ENCODE peak calls at places on chromosomes 16 and 17, in nine cellular contexts. U is activated CD4-positive, CD25-positive, alpha-beta regulatory T cell; N is left ventricle myocardium inferior; I is body of pancreas; P is lung microvascular endothelial cell; W is lower lobe of right lung; Y is uterus; K is globus pallidus; J is stimulated activated CD4-positive, alpha-beta T cell treated with anti-CD3 and anti-CD28 coated beads, Interleukin-2, amount 100 ng/mL, for 48 hours. D is an unnamed sample.

GRCh38 chr16:24668481-24669001 is 60.9 kb upstream of the TNRC6A start:
- DNase-seq in U (no peak), N (no peak), I (peak), P (peak), W (no peak), Y (peak), K (no peak), J (peak), D (no peak)

GRCh38 chr16:83113811-83114210 is 487.0 kb downstream of the CDH13 start:
- DNase-seq in U (no peak), N (no peak), I (no peak), P (no peak), W (no peak), Y (no peak), K (no peak), J (no peak), D (no peak)

GRCh38 chr16:86737083-86737482 is 158.7 kb downstream of the FOXL1 start:
- DNase-seq in U (no peak), N (no peak), I (no peak), P (no peak), W (no peak), Y (no peak), K (no peak), J (no peak), D (no peak)

GRCh38 chr16:27222499-27223225 is 19.3 kb downstream of the KDM8 start:
- DNase-seq in U (no peak), N (peak), I (peak), P (no peak), W (peak), Y (peak), K (no peak), J (no peak), D (no peak)

GRCh38 chr17:37801131-37801530 is 56.3 kb upstream of the HNF1B start:
- DNase-seq in U (no peak), N (no peak), I (no peak), P (no peak), W (no peak), Y (no peak), K (no peak), J (no peak), D (no peak)

GRCh38 chr17:72407336-72408121 is 286.7 kb downstream of the SOX9 start:
- DNase-seq in U (no peak), N (peak), I (peak), P (peak), W (no peak), Y (peak), K (peak), J (no peak), D (peak)

GRCh38 chr16:64238576-64238975 is 883.3 kb downstream of the CDH11 start:
- DNase-seq in U (no peak), N (no peak), I (no peak), P (no peak), W (no peak), Y (no peak), K (no peak), J (no peak), D (no peak)

GRCh38 chr16:85709766-85710423 is 21.1 kb upstream of the GINS2 start:
- DNase-seq in U (no peak), N (no peak), I (no peak), P (no peak), W (no peak), Y (no peak), K (no peak), J (no peak), D (no peak)

GRCh38 chr17:5210853-5211252 is 19.2 kb upstream of the ZNF594 start:
- DNase-seq in U (no peak), N (no peak), I (no peak), P (no peak), W (peak), Y (no peak), K (no peak), J (no peak), D (no peak)

GRCh38 chr16:23519282-23519681 is 9.0 kb upstream of the GGA2 start:
- DNase-seq in U (no peak), N (no peak), I (no peak), P (no peak), W (no peak), Y (no peak), K (no peak), J (no peak), D (no peak)

GRCh38 chr17:32102172-32102571 is 40.1 kb upstream of the RHOT1 start:
- DNase-seq in U (no peak), N (no peak), I (no peak), P (no peak), W (no peak), Y (no peak), K (no peak), J (no peak), D (no peak)

GRCh38 chr17:7587420-7587786 is 2.5 kb downstream of the SOX15 start:
- DNase-seq in U (no peak), N (no peak), I (no peak), P (peak), W (no peak), Y (no peak), K (no peak), J (no peak), D (no peak)

GRCh38 chr16:80824623-80825364 is 20.4 kb upstream of the CDYL2 start:
- DNase-seq in U (no peak), N (no peak), I (peak), P (peak), W (no peak), Y (no peak), K (no peak), J (no peak), D (no peak)

GRCh38 chr16:80599466-80599865 is 58.7 kb downstream of the DYNLRB2 start:
- DNase-seq in U (no peak), N (no peak), I (no peak), P (peak), W (no peak), Y (no peak), K (no peak), J (no peak), D (no peak)

GRCh38 chr17:46013127-46013501 is 14.1 kb downstream of the STH start:
- DNase-seq in U (no peak), N (no peak), I (no peak), P (no peak), W (no peak), Y (no peak), K (no peak), J (no peak), D (no peak)

GRCh38 chr17:7260151-7260550 is 2.1 kb downstream of the CLDN7 start:
- DNase-seq in U (no peak), N (no peak), I (no peak), P (no peak), W (no peak), Y (no peak), K (no peak), J (no peak), D (no peak)

GRCh38 chr17:6239237-6239798 is 169.1 kb downstream of the WSCD1 start:
- DNase-seq in U (no peak), N (no peak), I (no peak), P (peak), W (no peak), Y (no peak), K (peak), J (no peak), D (no peak)

GRCh38 chr17:58786586-58787295 is 31.1 kb downstream of the PPM1E start:
- DNase-seq in U (no peak), N (no peak), I (peak), P (peak), W (no peak), Y (no peak), K (peak), J (no peak), D (no peak)

GRCh38 chr17:45366049-45366448 is 49.2 kb upstream of the MAP3K14 start:
- DNase-seq in U (no peak), N (no peak), I (no peak), P (no peak), W (no peak), Y (no peak), K (no peak), J (no peak), D (no peak)

GRCh38 chr17:7959503-7960253 is 27.7 kb downstream of the CNTROB start:
- DNase-seq in U (no peak), N (no peak), I (no peak), P (no peak), W (no peak), Y (no peak), K (no peak), J (no peak), D (no peak)

GRCh38 chr17:64515419-64515818 is 8.6 kb downstream of the CEP95 start:
- DNase-seq in U (no peak), N (no peak), I (no peak), P (no peak), W (no peak), Y (no peak), K (no peak), J (no peak), D (no peak)

GRCh38 chr16:66647866-66648265 is 43.4 kb downstream of the CMTM3 start:
- DNase-seq in U (no peak), N (no peak), I (no peak), P (no peak), W (no peak), Y (no peak), K (no peak), J (no peak), D (no peak)

GRCh38 chr17:27396941-27397340 is 59.3 kb upstream of the KSR1 start:
- DNase-seq in U (no peak), N (no peak), I (no peak), P (no peak), W (no peak), Y (no peak), K (no peak), J (no peak), D (no peak)

GRCh38 chr16:24070851-24071250 is 185.3 kb upstream of the CACNG3 start:
- DNase-seq in U (no peak), N (no peak), I (peak), P (peak), W (no peak), Y (no peak), K (peak), J (peak), D (no peak)

GRCh38 chr17:19540706-19541370 is 7.2 kb downstream of the SLC47A1 start:
- DNase-seq in U (no peak), N (no peak), I (no peak), P (no peak), W (no peak), Y (no peak), K (no peak), J (no peak), D (no peak)

GRCh38 chr17:83012873-83013778 is 66.3 kb upstream of the METRNL start:
- DNase-seq in U (no peak), N (no peak), I (no peak), P (no peak), W (no peak), Y (no peak), K (no peak), J (no peak), D (no peak)

GRCh38 chr17:59513934-59514841 is 51.2 kb upstream of the DHX40 start:
- DNase-seq in U (no peak), N (peak), I (peak), P (peak), W (peak), Y (peak), K (peak), J (no peak), D (peak)

GRCh38 chr17:68734202-68734825 is 133.1 kb upstream of the FAM20A start:
- DNase-seq in U (no peak), N (no peak), I (no peak), P (no peak), W (no peak), Y (no peak), K (no peak), J (no peak), D (no peak)

GRCh38 chr16:12901597-12902436 is at the start of gene SHISA9:
- DNase-seq in U (no peak), N (no peak), I (no peak), P (no peak), W (no peak), Y (no peak), K (no peak), J (no peak), D (no peak)

GRCh38 chr16:4373909-4374742 is 2.5 kb downstream of the VASN start:
- DNase-seq in U (no peak), N (peak), I (peak), P (peak), W (peak), Y (peak), K (no peak), J (no peak), D (peak)

GRCh38 chr17:70047619-70048018 is 27.4 kb upstream of the KCNJ16 start:
- DNase-seq in U (no peak), N (no peak), I (no peak), P (peak), W (no peak), Y (no peak), K (no peak), J (no peak), D (no peak)

GRCh38 chr17:35684046-35684802 is 47.2 kb upstream of the RASL10B start:
- DNase-seq in U (no peak), N (no peak), I (no peak), P (peak), W (no peak), Y (no peak), K (no peak), J (no peak), D (no peak)

GRCh38 chr16:84340305-84341040 is 27.9 kb upstream of the ATP2C2 start:
- DNase-seq in U (no peak), N (no peak), I (no peak), P (no peak), W (peak), Y (no peak), K (no peak), J (no peak), D (no peak)

D was measured in hippocampal formation.